ENCODE peak calls at places on chromosomes 7 and 10, in ten cellular contexts. One of them, this sample, is unnamed.

GRCh38 chr10:91635401-91636400 is 2.8 kb upstream of the PPP1R3C start:
- DNase-seq in right lobe of liver: no peak
- DNase-seq in NCI-H345: peak; percentile 73
- DNase-seq in activated naive CD4-positive, alpha-beta T cell treated with anti-CD3 and anti-CD28 coated beads, Interleukin-2, amount 50 U/mL, for 16 hours: peak; percentile 36
- DNase-seq in H4: peak; percentile 75
- DNase-seq in Ammon's horn: peak; percentile 89
- DNase-seq in cardiac muscle cell: peak; percentile 89
- DNase-seq in cerebellar nuclear complex: peak; percentile 14
- DNase-seq in activated T-helper 1 cell treated with anti-CD3 and anti-CD28 coated beads, Interleukin-2, amount 50 U/mL, for 16 hours: no peak
- DNase-seq in kidney tubule cell: peak; percentile 80
- DNase-seq in this sample: peak; percentile 53

GRCh38 chr10:59234194-59234593 is 57.8 kb downstream of the PHYHIPL start:
- DNase-seq in right lobe of liver: no peak
- DNase-seq in NCI-H345: no peak
- DNase-seq in activated naive CD4-positive, alpha-beta T cell treated with anti-CD3 and anti-CD28 coated beads, Interleukin-2, amount 50 U/mL, for 16 hours: no peak
- DNase-seq in H4: peak; percentile 11
- DNase-seq in Ammon's horn: no peak
- DNase-seq in cardiac muscle cell: no peak
- DNase-seq in cerebellar nuclear complex: no peak
- DNase-seq in activated T-helper 1 cell treated with anti-CD3 and anti-CD28 coated beads, Interleukin-2, amount 50 U/mL, for 16 hours: no peak
- DNase-seq in kidney tubule cell: no peak
- DNase-seq in this sample: no peak

GRCh38 chr10:97454330-97455036 is 8.5 kb downstream of the ZDHHC16 start:
- DNase-seq in right lobe of liver: no peak
- DNase-seq in NCI-H345: peak; percentile 14
- DNase-seq in activated naive CD4-positive, alpha-beta T cell treated with anti-CD3 and anti-CD28 coated beads, Interleukin-2, amount 50 U/mL, for 16 hours: peak; percentile 40
- DNase-seq in H4: no peak
- DNase-seq in Ammon's horn: peak; percentile 43
- DNase-seq in cardiac muscle cell: peak; percentile 29
- DNase-seq in cerebellar nuclear complex: no peak
- DNase-seq in activated T-helper 1 cell treated with anti-CD3 and anti-CD28 coated beads, Interleukin-2, amount 50 U/mL, for 16 hours: no peak
- DNase-seq in kidney tubule cell: no peak
- DNase-seq in this sample: no peak

GRCh38 chr10:126001579-126001978 is 105.2 kb downstream of the FANK1 start:
- DNase-seq in right lobe of liver: no peak
- DNase-seq in NCI-H345: no peak
- DNase-seq in activated naive CD4-positive, alpha-beta T cell treated with anti-CD3 and anti-CD28 coated beads, Interleukin-2, amount 50 U/mL, for 16 hours: no peak
- DNase-seq in H4: peak; percentile 81
- DNase-seq in Ammon's horn: no peak
- DNase-seq in cardiac muscle cell: no peak
- DNase-seq in cerebellar nuclear complex: no peak
- DNase-seq in activated T-helper 1 cell treated with anti-CD3 and anti-CD28 coated beads, Interleukin-2, amount 50 U/mL, for 16 hours: no peak
- DNase-seq in kidney tubule cell: peak; percentile 58
- DNase-seq in this sample: no peak

GRCh38 chr7:66737667-66738066 is 2.9 kb upstream of the RABGEF1 start:
- DNase-seq in right lobe of liver: no peak
- DNase-seq in NCI-H345: no peak
- DNase-seq in activated naive CD4-positive, alpha-beta T cell treated with anti-CD3 and anti-CD28 coated beads, Interleukin-2, amount 50 U/mL, for 16 hours: no peak
- DNase-seq in H4: no peak
- DNase-seq in Ammon's horn: no peak
- DNase-seq in cardiac muscle cell: no peak
- DNase-seq in cerebellar nuclear complex: no peak
- DNase-seq in activated T-helper 1 cell treated with anti-CD3 and anti-CD28 coated beads, Interleukin-2, amount 50 U/mL, for 16 hours: no peak
- DNase-seq in kidney tubule cell: no peak
- DNase-seq in this sample: no peak

GRCh38 chr10:49388161-49388560 is 7.7 kb downstream of the DRGX start:
- DNase-seq in right lobe of liver: no peak
- DNase-seq in NCI-H345: no peak
- DNase-seq in activated naive CD4-positive, alpha-beta T cell treated with anti-CD3 and anti-CD28 coated beads, Interleukin-2, amount 50 U/mL, for 16 hours: no peak
- DNase-seq in H4: no peak
- DNase-seq in Ammon's horn: no peak
- DNase-seq in cardiac muscle cell: no peak
- DNase-seq in cerebellar nuclear complex: no peak
- DNase-seq in activated T-helper 1 cell treated with anti-CD3 and anti-CD28 coated beads, Interleukin-2, amount 50 U/mL, for 16 hours: no peak
- DNase-seq in kidney tubule cell: no peak
- DNase-seq in this sample: peak; percentile 14

GRCh38 chr7:4235596-4235995 is 446.5 kb upstream of the FOXK1 start:
- DNase-seq in right lobe of liver: no peak
- DNase-seq in NCI-H345: no peak
- DNase-seq in activated naive CD4-positive, alpha-beta T cell treated with anti-CD3 and anti-CD28 coated beads, Interleukin-2, amount 50 U/mL, for 16 hours: no peak
- DNase-seq in H4: no peak
- DNase-seq in Ammon's horn: no peak
- DNase-seq in cardiac muscle cell: no peak
- DNase-seq in cerebellar nuclear complex: no peak
- DNase-seq in activated T-helper 1 cell treated with anti-CD3 and anti-CD28 coated beads, Interleukin-2, amount 50 U/mL, for 16 hours: no peak
- DNase-seq in kidney tubule cell: peak; percentile 44
- DNase-seq in this sample: no peak

GRCh38 chr10:100823194-100823593 is 77.8 kb downstream of the PAX2 start:
- DNase-seq in right lobe of liver: no peak
- DNase-seq in NCI-H345: no peak
- DNase-seq in activated naive CD4-positive, alpha-beta T cell treated with anti-CD3 and anti-CD28 coated beads, Interleukin-2, amount 50 U/mL, for 16 hours: no peak
- DNase-seq in H4: no peak
- DNase-seq in Ammon's horn: no peak
- DNase-seq in cardiac muscle cell: no peak
- DNase-seq in cerebellar nuclear complex: no peak
- DNase-seq in activated T-helper 1 cell treated with anti-CD3 and anti-CD28 coated beads, Interleukin-2, amount 50 U/mL, for 16 hours: no peak
- DNase-seq in kidney tubule cell: peak; percentile 19
- DNase-seq in this sample: no peak

GRCh38 chr7:25968205-25968993 is 183.6 kb upstream of the NFE2L3 start:
- DNase-seq in right lobe of liver: no peak
- DNase-seq in NCI-H345: no peak
- DNase-seq in activated naive CD4-positive, alpha-beta T cell treated with anti-CD3 and anti-CD28 coated beads, Interleukin-2, amount 50 U/mL, for 16 hours: no peak
- DNase-seq in H4: no peak
- DNase-seq in Ammon's horn: no peak
- DNase-seq in cardiac muscle cell: no peak
- DNase-seq in cerebellar nuclear complex: no peak
- DNase-seq in activated T-helper 1 cell treated with anti-CD3 and anti-CD28 coated beads, Interleukin-2, amount 50 U/mL, for 16 hours: no peak
- DNase-seq in kidney tubule cell: no peak
- DNase-seq in this sample: no peak

GRCh38 chr7:87475359-87476178 is at the start of gene ABCB4:
- DNase-seq in right lobe of liver: peak; percentile 71
- DNase-seq in NCI-H345: peak; percentile 11
- DNase-seq in activated naive CD4-positive, alpha-beta T cell treated with anti-CD3 and anti-CD28 coated beads, Interleukin-2, amount 50 U/mL, for 16 hours: no peak
- DNase-seq in H4: no peak
- DNase-seq in Ammon's horn: no peak
- DNase-seq in cardiac muscle cell: peak; percentile 54
- DNase-seq in cerebellar nuclear complex: no peak
- DNase-seq in activated T-helper 1 cell treated with anti-CD3 and anti-CD28 coated beads, Interleukin-2, amount 50 U/mL, for 16 hours: no peak
- DNase-seq in kidney tubule cell: peak; percentile 9
- DNase-seq in this sample: no peak

GRCh38 chr10:73837072-73837471 is 25.7 kb upstream of the NDST2 start:
- DNase-seq in right lobe of liver: no peak
- DNase-seq in NCI-H345: no peak
- DNase-seq in activated naive CD4-positive, alpha-beta T cell treated with anti-CD3 and anti-CD28 coated beads, Interleukin-2, amount 50 U/mL, for 16 hours: no peak
- DNase-seq in H4: no peak
- DNase-seq in Ammon's horn: no peak
- DNase-seq in cardiac muscle cell: no peak
- DNase-seq in cerebellar nuclear complex: peak; percentile 26
- DNase-seq in activated T-helper 1 cell treated with anti-CD3 and anti-CD28 coated beads, Interleukin-2, amount 50 U/mL, for 16 hours: no peak
- DNase-seq in kidney tubule cell: peak; percentile 75
- DNase-seq in this sample: no peak

GRCh38 chr10:122381680-122382079 is 7.2 kb downstream of the PLEKHA1 start:
- DNase-seq in right lobe of liver: no peak
- DNase-seq in NCI-H345: no peak
- DNase-seq in activated naive CD4-positive, alpha-beta T cell treated with anti-CD3 and anti-CD28 coated beads, Interleukin-2, amount 50 U/mL, for 16 hours: no peak
- DNase-seq in H4: no peak
- DNase-seq in Ammon's horn: no peak
- DNase-seq in cardiac muscle cell: no peak
- DNase-seq in cerebellar nuclear complex: no peak
- DNase-seq in activated T-helper 1 cell treated with anti-CD3 and anti-CD28 coated beads, Interleukin-2, amount 50 U/mL, for 16 hours: no peak
- DNase-seq in kidney tubule cell: no peak
- DNase-seq in this sample: no peak

GRCh38 chr10:100370561-100370975 is 23.5 kb downstream of the SCD start:
- DNase-seq in right lobe of liver: peak; percentile 43
- DNase-seq in NCI-H345: no peak
- DNase-seq in activated naive CD4-positive, alpha-beta T cell treated with anti-CD3 and anti-CD28 coated beads, Interleukin-2, amount 50 U/mL, for 16 hours: no peak
- DNase-seq in H4: peak; percentile 80
- DNase-seq in Ammon's horn: no peak
- DNase-seq in cardiac muscle cell: no peak
- DNase-seq in cerebellar nuclear complex: no peak
- DNase-seq in activated T-helper 1 cell treated with anti-CD3 and anti-CD28 coated beads, Interleukin-2, amount 50 U/mL, for 16 hours: no peak
- DNase-seq in kidney tubule cell: peak; percentile 51
- DNase-seq in this sample: no peak

GRCh38 chr7:13414661-13415105 is 574.8 kb downstream of the ETV1 start:
- DNase-seq in right lobe of liver: no peak
- DNase-seq in NCI-H345: no peak
- DNase-seq in activated naive CD4-positive, alpha-beta T cell treated with anti-CD3 and anti-CD28 coated beads, Interleukin-2, amount 50 U/mL, for 16 hours: no peak
- DNase-seq in H4: no peak
- DNase-seq in Ammon's horn: no peak
- DNase-seq in cardiac muscle cell: peak; percentile 60
- DNase-seq in cerebellar nuclear complex: no peak
- DNase-seq in activated T-helper 1 cell treated with anti-CD3 and anti-CD28 coated beads, Interleukin-2, amount 50 U/mL, for 16 hours: no peak
- DNase-seq in kidney tubule cell: peak; percentile 50
- DNase-seq in this sample: no peak

GRCh38 chr7:13742719-13743640 is 246.5 kb downstream of the ETV1 start:
- DNase-seq in right lobe of liver: no peak
- DNase-seq in NCI-H345: peak; percentile 41
- DNase-seq in activated naive CD4-positive, alpha-beta T cell treated with anti-CD3 and anti-CD28 coated beads, Interleukin-2, amount 50 U/mL, for 16 hours: no peak
- DNase-seq in H4: peak; percentile 93
- DNase-seq in Ammon's horn: peak; percentile 84
- DNase-seq in cardiac muscle cell: peak; percentile 67
- DNase-seq in cerebellar nuclear complex: peak; percentile 93
- DNase-seq in activated T-helper 1 cell treated with anti-CD3 and anti-CD28 coated beads, Interleukin-2, amount 50 U/mL, for 16 hours: no peak
- DNase-seq in kidney tubule cell: peak; percentile 36
- DNase-seq in this sample: no peak

GRCh38 chr10:102620138-102620591 is 24.1 kb upstream of the TRIM8 start:
- DNase-seq in right lobe of liver: no peak
- DNase-seq in NCI-H345: no peak
- DNase-seq in activated naive CD4-positive, alpha-beta T cell treated with anti-CD3 and anti-CD28 coated beads, Interleukin-2, amount 50 U/mL, for 16 hours: no peak
- DNase-seq in H4: no peak
- DNase-seq in Ammon's horn: no peak
- DNase-seq in cardiac muscle cell: no peak
- DNase-seq in cerebellar nuclear complex: no peak
- DNase-seq in activated T-helper 1 cell treated with anti-CD3 and anti-CD28 coated beads, Interleukin-2, amount 50 U/mL, for 16 hours: no peak
- DNase-seq in kidney tubule cell: no peak
- DNase-seq in this sample: no peak

GRCh38 chr10:72356987-72357386 is 2.3 kb upstream of the DNAJB12 start:
- DNase-seq in right lobe of liver: no peak
- DNase-seq in NCI-H345: no peak
- DNase-seq in activated naive CD4-positive, alpha-beta T cell treated with anti-CD3 and anti-CD28 coated beads, Interleukin-2, amount 50 U/mL, for 16 hours: no peak
- DNase-seq in H4: no peak
- DNase-seq in Ammon's horn: no peak
- DNase-seq in cardiac muscle cell: no peak
- DNase-seq in cerebellar nuclear complex: no peak
- DNase-seq in activated T-helper 1 cell treated with anti-CD3 and anti-CD28 coated beads, Interleukin-2, amount 50 U/mL, for 16 hours: no peak
- DNase-seq in kidney tubule cell: no peak
- DNase-seq in this sample: no peak

GRCh38 chr10:121804460-121804859 is 123.4 kb downstream of the ATE1 start:
- DNase-seq in right lobe of liver: no peak
- DNase-seq in NCI-H345: no peak
- DNase-seq in activated naive CD4-positive, alpha-beta T cell treated with anti-CD3 and anti-CD28 coated beads, Interleukin-2, amount 50 U/mL, for 16 hours: no peak
- DNase-seq in H4: no peak
- DNase-seq in Ammon's horn: peak; percentile 24
- DNase-seq in cardiac muscle cell: no peak
- DNase-seq in cerebellar nuclear complex: no peak
- DNase-seq in activated T-helper 1 cell treated with anti-CD3 and anti-CD28 coated beads, Interleukin-2, amount 50 U/mL, for 16 hours: no peak
- DNase-seq in kidney tubule cell: no peak
- DNase-seq in this sample: no peak

GRCh38 chr10:14581553-14581952 is 193.1 kb downstream of the FAM107B start:
- DNase-seq in right lobe of liver: no peak
- DNase-seq in NCI-H345: no peak
- DNase-seq in activated naive CD4-positive, alpha-beta T cell treated with anti-CD3 and anti-CD28 coated beads, Interleukin-2, amount 50 U/mL, for 16 hours: no peak
- DNase-seq in H4: no peak
- DNase-seq in Ammon's horn: no peak
- DNase-seq in cardiac muscle cell: no peak
- DNase-seq in cerebellar nuclear complex: no peak
- DNase-seq in activated T-helper 1 cell treated with anti-CD3 and anti-CD28 coated beads, Interleukin-2, amount 50 U/mL, for 16 hours: no peak
- DNase-seq in kidney tubule cell: no peak
- DNase-seq in this sample: no peak

GRCh38 chr7:43647314-43647691 is 64.4 kb downstream of the STK17A start:
- DNase-seq in right lobe of liver: no peak
- DNase-seq in NCI-H345: no peak
- DNase-seq in activated naive CD4-positive, alpha-beta T cell treated with anti-CD3 and anti-CD28 coated beads, Interleukin-2, amount 50 U/mL, for 16 hours: no peak
- DNase-seq in H4: peak; percentile 96
- DNase-seq in Ammon's horn: no peak
- DNase-seq in cardiac muscle cell: peak; percentile 25
- DNase-seq in cerebellar nuclear complex: peak; percentile 38
- DNase-seq in activated T-helper 1 cell treated with anti-CD3 and anti-CD28 coated beads, Interleukin-2, amount 50 U/mL, for 16 hours: no peak
- DNase-seq in kidney tubule cell: no peak
- DNase-seq in this sample: no peak

GRCh38 chr7:110065112-110065511 is 1025.8 kb upstream of the LRRN3 start:
- DNase-seq in right lobe of liver: no peak
- DNase-seq in NCI-H345: peak; percentile 71
- DNase-seq in activated naive CD4-positive, alpha-beta T cell treated with anti-CD3 and anti-CD28 coated beads, Interleukin-2, amount 50 U/mL, for 16 hours: no peak
- DNase-seq in H4: no peak
- DNase-seq in Ammon's horn: no peak
- DNase-seq in cardiac muscle cell: no peak
- DNase-seq in cerebellar nuclear complex: no peak
- DNase-seq in activated T-helper 1 cell treated with anti-CD3 and anti-CD28 coated beads, Interleukin-2, amount 50 U/mL, for 16 hours: no peak
- DNase-seq in kidney tubule cell: no peak
- DNase-seq in this sample: no peak

GRCh38 chr10:52566471-52567246 is 205.9 kb downstream of the MBL2 start:
- DNase-seq in right lobe of liver: no peak
- DNase-seq in NCI-H345: no peak
- DNase-seq in activated naive CD4-positive, alpha-beta T cell treated with anti-CD3 and anti-CD28 coated beads, Interleukin-2, amount 50 U/mL, for 16 hours: no peak
- DNase-seq in H4: peak; percentile 38
- DNase-seq in Ammon's horn: no peak
- DNase-seq in cardiac muscle cell: peak; percentile 27
- DNase-seq in cerebellar nuclear complex: no peak
- DNase-seq in activated T-helper 1 cell treated with anti-CD3 and anti-CD28 coated beads, Interleukin-2, amount 50 U/mL, for 16 hours: no peak
- DNase-seq in kidney tubule cell: peak; percentile 25
- DNase-seq in this sample: no peak

GRCh38 chr10:82914655-82915136 is 1039.7 kb downstream of the NRG3 start:
- DNase-seq in right lobe of liver: no peak
- DNase-seq in NCI-H345: no peak
- DNase-seq in activated naive CD4-positive, alpha-beta T cell treated with anti-CD3 and anti-CD28 coated beads, Interleukin-2, amount 50 U/mL, for 16 hours: no peak
- DNase-seq in H4: no peak
- DNase-seq in Ammon's horn: no peak
- DNase-seq in cardiac muscle cell: no peak
- DNase-seq in cerebellar nuclear complex: no peak
- DNase-seq in activated T-helper 1 cell treated with anti-CD3 and anti-CD28 coated beads, Interleukin-2, amount 50 U/mL, for 16 hours: no peak
- DNase-seq in kidney tubule cell: no peak
- DNase-seq in this sample: no peak

GRCh38 chr7:115511330-115511729 is 519.2 kb downstream of the TFEC start:
- DNase-seq in right lobe of liver: no peak
- DNase-seq in NCI-H345: no peak
- DNase-seq in activated naive CD4-positive, alpha-beta T cell treated with anti-CD3 and anti-CD28 coated beads, Interleukin-2, amount 50 U/mL, for 16 hours: no peak
- DNase-seq in H4: no peak
- DNase-seq in Ammon's horn: no peak
- DNase-seq in cardiac muscle cell: no peak
- DNase-seq in cerebellar nuclear complex: no peak
- DNase-seq in activated T-helper 1 cell treated with anti-CD3 and anti-CD28 coated beads, Interleukin-2, amount 50 U/mL, for 16 hours: no peak
- DNase-seq in kidney tubule cell: no peak
- DNase-seq in this sample: no peak

GRCh38 chr10:72045586-72045985 is 42.8 kb downstream of the SPOCK2 start:
- DNase-seq in right lobe of liver: no peak
- DNase-seq in NCI-H345: no peak
- DNase-seq in activated naive CD4-positive, alpha-beta T cell treated with anti-CD3 and anti-CD28 coated beads, Interleukin-2, amount 50 U/mL, for 16 hours: no peak
- DNase-seq in H4: no peak
- DNase-seq in Ammon's horn: no peak
- DNase-seq in cardiac muscle cell: no peak
- DNase-seq in cerebellar nuclear complex: no peak
- DNase-seq in activated T-helper 1 cell treated with anti-CD3 and anti-CD28 coated beads, Interleukin-2, amount 50 U/mL, for 16 hours: no peak
- DNase-seq in kidney tubule cell: no peak
- DNase-seq in this sample: no peak

GRCh38 chr7:94472608-94473007 is 37.0 kb upstream of the CASD1 start:
- DNase-seq in right lobe of liver: no peak
- DNase-seq in NCI-H345: no peak
- DNase-seq in activated naive CD4-positive, alpha-beta T cell treated with anti-CD3 and anti-CD28 coated beads, Interleukin-2, amount 50 U/mL, for 16 hours: no peak
- DNase-seq in H4: no peak
- DNase-seq in Ammon's horn: no peak
- DNase-seq in cardiac muscle cell: no peak
- DNase-seq in cerebellar nuclear complex: no peak
- DNase-seq in activated T-helper 1 cell treated with anti-CD3 and anti-CD28 coated beads, Interleukin-2, amount 50 U/mL, for 16 hours: no peak
- DNase-seq in kidney tubule cell: no peak
- DNase-seq in this sample: no peak

GRCh38 chr10:970311-971149 is 17.7 kb upstream of the GTPBP4 start:
- DNase-seq in right lobe of liver: no peak
- DNase-seq in NCI-H345: peak; percentile 60
- DNase-seq in activated naive CD4-positive, alpha-beta T cell treated with anti-CD3 and anti-CD28 coated beads, Interleukin-2, amount 50 U/mL, for 16 hours: no peak
- DNase-seq in H4: no peak
- DNase-seq in Ammon's horn: no peak
- DNase-seq in cardiac muscle cell: no peak
- DNase-seq in cerebellar nuclear complex: peak; percentile 28
- DNase-seq in activated T-helper 1 cell treated with anti-CD3 and anti-CD28 coated beads, Interleukin-2, amount 50 U/mL, for 16 hours: no peak
- DNase-seq in kidney tubule cell: peak; percentile 43
- DNase-seq in this sample: no peak

GRCh38 chr7:13988765-13989137 is 715 bp downstream of the ETV1 start:
- DNase-seq in right lobe of liver: peak; percentile 13
- DNase-seq in NCI-H345: peak; percentile 50
- DNase-seq in activated naive CD4-positive, alpha-beta T cell treated with anti-CD3 and anti-CD28 coated beads, Interleukin-2, amount 50 U/mL, for 16 hours: no peak
- DNase-seq in H4: peak; percentile 69
- DNase-seq in Ammon's horn: peak; percentile 48
- DNase-seq in cardiac muscle cell: peak; percentile 34
- DNase-seq in cerebellar nuclear complex: no peak
- DNase-seq in activated T-helper 1 cell treated with anti-CD3 and anti-CD28 coated beads, Interleukin-2, amount 50 U/mL, for 16 hours: no peak
- DNase-seq in kidney tubule cell: no peak
- DNase-seq in this sample: no peak

This sample was measured in mesothelial cell of epicardium.